ENCODE peak calls at places on chromosome 16, in five cellular contexts. O is PC-3, H is A549, W is MM.1S, F is fibroblast of lung. G is an unnamed sample.

GRCh38 chr16:72846594-72846993 is 201.3 kb downstream of the ZFHX3 start:
- DNase-seq in O (no peak), H (no peak), W (no peak), F (no peak), G (no peak)

GRCh38 chr16:11100239-11100750 is 155.7 kb downstream of the SOCS1 start:
- DNase-seq in O (peak; percentile 32), H (no peak), W (no peak), F (peak; percentile 99), G (no peak)

GRCh38 chr16:79895917-79896203 is 295.3 kb upstream of the MAF start:
- DNase-seq in O (no peak), H (no peak), W (no peak), F (no peak), G (no peak)

GRCh38 chr16:19555938-19556778 is 655 bp downstream of the VPS35L start:
- DNase-seq in O (peak; percentile 6), H (peak; percentile 68), W (peak; percentile 77), F (peak; percentile 30), G (no peak)

GRCh38 chr16:86343111-86343642 is 167.2 kb upstream of the FOXF1 start:
- DNase-seq in O (no peak), H (no peak), W (no peak), F (peak; percentile 83), G (no peak)

GRCh38 chr16:30032083-30032819 is 1.2 kb upstream of the TLCD3B start:
- DNase-seq in O (peak; percentile 74), H (peak; percentile 79), W (peak; percentile 69), F (peak; percentile 42), G (peak; percentile 51)

GRCh38 chr16:85152414-85153030 is 40.2 kb upstream of the CIBAR2 start:
- DNase-seq in O (no peak), H (no peak), W (no peak), F (no peak), G (peak; percentile 84)

GRCh38 chr16:23141959-23142740 is 7.1 kb downstream of the USP31 start:
- DNase-seq in O (no peak), H (no peak), W (no peak), F (no peak), G (peak; percentile 50)

DNA sequence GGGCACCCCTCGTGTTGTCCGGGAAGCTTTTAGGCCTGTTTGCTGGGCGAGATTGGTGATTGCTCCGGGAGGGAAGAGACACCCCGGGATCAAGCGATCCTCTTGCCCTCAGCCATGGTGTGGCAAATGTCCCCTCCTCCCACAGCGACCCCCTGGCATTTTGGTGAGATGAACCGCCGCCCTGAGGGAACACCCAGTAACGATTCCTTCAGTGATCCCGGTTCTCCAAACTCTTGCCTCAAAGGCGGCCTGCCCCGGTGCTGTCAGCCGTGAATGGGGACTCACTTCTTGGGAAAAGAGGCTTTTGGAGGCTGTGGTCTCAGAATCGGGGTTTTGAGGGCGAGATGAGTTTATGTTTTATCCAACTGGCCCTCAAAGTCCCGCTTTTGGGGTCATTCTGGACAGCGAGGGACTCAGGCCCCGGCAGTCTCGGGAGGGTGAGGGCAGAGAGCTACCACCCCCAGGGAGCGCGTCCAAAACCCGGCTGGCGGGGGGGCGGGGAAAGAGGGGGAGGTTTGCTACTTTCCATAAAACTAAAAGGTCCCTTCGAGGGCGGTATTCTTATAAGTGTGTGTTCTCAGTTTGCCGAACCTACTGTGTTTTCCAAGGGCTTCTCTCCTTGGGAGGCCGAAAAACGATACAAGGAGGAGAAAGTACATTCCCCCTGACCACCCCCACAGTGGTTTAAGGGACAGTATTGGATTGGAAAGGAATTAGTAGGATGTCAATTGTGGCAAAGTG is 232.7 kb downstream of the MRTFB start:
- DNase-seq in O (no peak), H (no peak), W (no peak), F (no peak), G (no peak)
- H3K27ac ChIP-seq in O (no peak overlapping the region), H (peak overlapping the region; percentile 99), W (no peak overlapping the region), F (no peak overlapping the region), G (peak overlapping the region; percentile 90)

GRCh38 chr16:9225527-9226316 is 134.3 kb downstream of the HAPSTR1 start:
- DNase-seq in O (peak; percentile 6), H (peak; percentile 43), W (no peak), F (no peak), G (no peak)
- TF ChIP-seq CTCF in O (peak; percentile 37), H (peak; percentile 11), W (peak; percentile 31), F (peak; percentile 22), G (peak; percentile 13)

GRCh38 chr16:12680531-12680930 is 123.2 kb downstream of the CPPED1 start:
- DNase-seq in O (no peak), H (no peak), W (no peak), F (no peak), G (no peak)

GRCh38 chr16:12677472-12677871 is 126.2 kb downstream of the CPPED1 start:
- DNase-seq in O (no peak), H (no peak), W (no peak), F (no peak), G (no peak)

GRCh38 chr16:12681653-12682052 is 122.0 kb downstream of the CPPED1 start:
- DNase-seq in O (no peak), H (no peak), W (no peak), F (no peak), G (no peak)

GRCh38 chr16:12678983-12679382 is 124.7 kb downstream of the CPPED1 start:
- DNase-seq in O (no peak), H (no peak), W (no peak), F (no peak), G (no peak)

DNA sequence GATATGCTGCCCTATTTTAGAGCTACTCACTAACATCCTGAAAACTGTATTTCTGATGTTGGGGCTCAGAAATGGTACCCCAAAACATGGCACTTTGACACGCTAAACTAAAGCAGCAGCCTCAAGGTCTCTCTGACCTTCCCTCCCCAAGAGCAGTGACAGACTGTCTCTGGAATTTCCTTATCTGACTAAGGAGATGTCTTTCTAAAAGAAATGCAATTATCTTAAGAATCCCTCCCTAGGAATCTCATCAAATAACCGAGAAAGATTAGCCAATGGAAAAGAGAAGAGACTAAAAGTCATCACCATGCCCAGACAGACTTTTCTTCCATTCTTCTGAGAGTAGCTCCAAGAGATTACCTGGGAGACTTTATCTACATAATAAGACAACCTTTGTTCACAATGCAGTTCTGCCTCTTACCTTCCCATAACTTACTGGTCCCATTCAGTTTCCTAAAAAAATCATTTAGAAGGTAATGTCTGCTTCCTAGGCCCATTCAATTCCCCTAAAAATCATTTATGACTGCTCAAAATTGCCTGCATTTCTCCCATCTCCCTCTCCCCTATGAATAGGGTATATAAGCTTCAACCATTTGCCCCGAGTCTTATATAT is 123.9 kb downstream of the CPPED1 start:
- DNase-seq in O (no peak), H (no peak), W (no peak), F (peak; percentile 35), G (no peak)
- H3K27ac ChIP-seq in O (no peak overlapping the region), H (no peak overlapping the region), W (no peak overlapping the region), F (no peak overlapping the region), G (no peak overlapping the region)

GRCh38 chr16:27515874-27516353 is 33.8 kb downstream of the GTF3C1 start:
- DNase-seq in O (peak; percentile 45), H (peak; percentile 48), W (peak; percentile 8), F (no peak), G (peak; percentile 29)
- TF ChIP-seq CTCF in O (peak; percentile 64), H (peak; percentile 35), W (peak; percentile 51), F (peak; percentile 43), G (peak; percentile 37)

GRCh38 chr16:678209-678857 is 1.9 kb upstream of the STUB1 start:
- DNase-seq in O (no peak), H (no peak), W (no peak), F (no peak), G (no peak)

GRCh38 chr16:675884-676564 is 553 bp downstream of the RHBDL1 start:
- DNase-seq in O (no peak), H (no peak), W (no peak), F (no peak), G (no peak)

GRCh38 chr16:674968-675883 is at the start of gene RHBDL1:
- DNase-seq in O (no peak), H (peak; percentile 66), W (no peak), F (peak; percentile 51), G (no peak)

GRCh38 chr16:677306-678190 is 2.1 kb downstream of the RHBDL1 start:
- DNase-seq in O (no peak), H (no peak), W (no peak), F (no peak), G (no peak)

DNA sequence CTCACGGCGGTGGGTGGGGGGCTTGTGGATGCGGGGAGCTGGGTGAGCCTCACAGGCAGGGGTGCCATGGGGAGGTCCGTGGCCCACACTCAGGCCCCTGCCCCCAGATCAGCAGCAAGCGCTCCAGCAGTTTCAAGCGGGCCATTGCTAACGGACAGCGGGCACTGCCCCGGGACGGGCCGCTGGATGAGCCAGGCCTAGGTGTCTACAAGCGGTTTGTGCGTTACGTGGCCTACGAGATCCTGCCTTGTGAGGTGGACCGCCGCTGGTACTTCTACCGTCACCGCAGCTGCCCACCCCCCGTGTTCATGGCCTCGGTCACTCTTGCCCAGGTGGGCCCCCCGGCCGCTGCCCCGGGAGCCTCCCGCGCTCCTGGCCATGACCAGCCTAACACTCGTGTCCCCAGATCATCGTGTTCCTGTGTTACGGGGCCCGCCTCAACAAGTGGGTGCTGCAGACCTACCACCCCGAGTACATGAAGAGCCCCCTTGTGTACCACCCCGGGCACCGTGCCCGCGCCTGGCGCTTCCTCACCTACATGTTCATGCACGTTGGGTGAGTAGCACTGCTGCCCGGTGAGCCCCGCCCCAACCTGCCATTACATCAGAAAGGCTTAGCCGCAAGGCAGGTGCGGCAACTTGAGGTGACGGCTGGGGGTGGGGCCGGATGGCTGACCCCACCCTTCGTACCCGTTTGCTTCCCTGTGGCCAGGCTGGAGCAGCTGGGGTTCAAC is 1.3 kb downstream of the RHBDL1 start:
- DNase-seq in O (no peak), H (no peak), W (no peak), F (no peak), G (peak; percentile 82)
- H3K27ac ChIP-seq in O (no peak overlapping the region), H (no peak overlapping the region), W (no peak overlapping the region), F (no peak overlapping the region), G (peak overlapping the region; percentile 94)

DNA sequence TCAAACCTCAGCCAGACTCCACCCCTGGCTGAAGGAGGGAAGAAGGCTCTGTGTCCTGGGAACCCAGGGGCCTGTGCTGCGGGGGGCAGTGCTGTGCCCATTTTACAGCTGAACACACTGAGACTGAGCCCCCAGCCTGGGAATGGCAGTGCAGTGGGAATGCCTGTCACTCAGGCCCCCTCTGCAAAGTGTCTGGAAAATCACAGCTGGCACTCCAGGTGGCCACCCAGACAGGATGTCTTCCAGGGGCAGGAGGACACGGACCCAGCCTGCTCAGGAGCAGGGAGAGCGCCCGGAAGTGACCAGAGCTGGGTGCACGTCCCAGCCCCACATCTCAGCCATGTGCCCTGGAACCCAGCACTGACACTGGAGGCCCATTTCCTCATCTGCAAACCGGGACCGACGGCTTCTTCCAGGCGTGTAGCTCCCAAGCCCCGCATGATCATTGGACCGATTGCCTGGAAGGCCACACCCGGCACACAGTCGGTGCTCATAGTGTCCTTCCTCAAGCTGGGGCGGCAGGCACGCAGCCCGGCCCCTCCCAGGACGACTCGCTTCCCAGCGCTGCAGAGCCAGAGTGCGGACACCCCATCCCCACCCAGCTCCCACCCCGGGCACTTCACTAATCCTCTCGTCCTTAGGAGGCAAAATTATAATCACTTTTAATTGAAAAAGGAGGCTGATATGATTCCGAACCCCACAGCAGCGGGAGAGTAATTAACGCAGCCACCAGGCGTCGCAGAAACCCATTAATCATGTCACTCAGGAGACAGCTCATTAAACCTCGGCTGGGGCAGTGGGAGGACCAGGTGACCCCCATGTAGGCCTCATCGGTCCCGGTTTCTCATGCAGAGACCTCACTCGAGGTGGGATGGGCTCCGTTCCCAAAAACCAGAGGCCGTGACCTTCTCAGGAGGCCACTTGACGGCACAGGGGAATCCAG is 32.9 kb downstream of the ZNF469 start:
- DNase-seq in O (no peak), H (no peak), W (no peak), F (no peak), G (no peak)
- TF ChIP-seq CTCF in O (no peak), H (no peak), W (no peak), F (no peak), G (no peak)

G was measured in RWPE1.